ENCODE peak calls at places on chromosome 2, in ten cellular contexts. C is brain microvascular endothelial cell; R is bronchial epithelial cell; Y is cardiac muscle cell; Z is Peyer's patch; N is CD8-positive, alpha-beta T cell; L is A549; T is WTC11; G is neural crest cell; M is adrenal gland. W is an unnamed sample.

GRCh38 chr2:56169521-56169920 is 14.3 kb upstream of the CCDC85A start:
- DNase-seq in C (no peak), R (no peak), Y (no peak), Z (no peak), N (no peak), L (no peak), T (no peak), G (no peak), M (no peak), W (no peak)

GRCh38 chr2:16664052-16664731 is 1.4 kb downstream of the CYRIA start:
- DNase-seq in C (peak; percentile 93), R (peak; percentile 37), Y (peak; percentile 79), Z (peak; percentile 63), N (no peak), L (no peak), T (no peak), G (peak; percentile 21), M (peak; percentile 87), W (no peak)

GRCh38 chr2:191041418-191042161 is 27.6 kb upstream of the STAT1 start:
- DNase-seq in C (peak; percentile 24), R (peak; percentile 79), Y (peak; percentile 33), Z (peak; percentile 62), N (no peak), L (peak; percentile 83), T (peak; percentile 20), G (no peak), M (peak; percentile 55), W (no peak)

GRCh38 chr2:123043458-123043857 is 981.6 kb upstream of the CNTNAP5 start:
- DNase-seq in C (no peak), R (no peak), Y (no peak), Z (no peak), N (no peak), L (no peak), T (no peak), G (no peak), M (no peak), W (no peak)

GRCh38 chr2:217816396-217816869 is 186.4 kb downstream of the TNS1 start:
- DNase-seq in C (no peak), R (no peak), Y (peak; percentile 57), Z (no peak), N (no peak), L (no peak), T (no peak), G (no peak), M (peak; percentile 53), W (no peak)

GRCh38 chr2:208112969-208113368 is 11.4 kb downstream of the CRYGD start:
- DNase-seq in C (no peak), R (peak; percentile 13), Y (no peak), Z (no peak), N (no peak), L (no peak), T (peak; percentile 72), G (no peak), M (no peak), W (peak; percentile 68)

GRCh38 chr2:119181391-119181790 is 22.8 kb upstream of the C1QL2 start:
- DNase-seq in C (no peak), R (no peak), Y (no peak), Z (no peak), N (no peak), L (no peak), T (no peak), G (no peak), M (no peak), W (no peak)

GRCh38 chr2:12010779-12011178 is 264.3 kb downstream of the LPIN1 start:
- DNase-seq in C (no peak), R (no peak), Y (no peak), Z (no peak), N (no peak), L (no peak), T (no peak), G (no peak), M (no peak), W (no peak)

DNA sequence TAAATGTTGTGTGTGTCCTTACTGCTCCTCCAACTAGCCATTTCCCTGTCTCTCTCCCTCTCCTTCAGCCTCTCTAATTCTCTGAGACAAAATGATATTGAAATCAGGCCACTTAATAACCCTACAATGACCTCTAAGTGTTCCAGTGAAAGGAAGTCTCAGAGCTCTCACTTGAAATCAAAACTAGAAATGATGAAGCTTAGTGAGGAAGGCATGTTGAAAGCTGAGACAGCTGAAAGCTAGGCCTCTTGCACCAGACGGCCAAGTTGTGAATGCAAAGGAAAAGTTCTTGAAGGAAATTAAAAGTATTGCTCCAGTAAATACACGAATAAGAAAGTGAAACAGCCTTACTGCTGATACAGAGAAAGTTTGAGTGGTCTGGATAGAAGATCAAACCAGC is 72.9 kb downstream of the PRKCE start:
- DNase-seq in C (no peak), R (no peak), Y (no peak), Z (no peak), N (no peak), L (no peak), T (no peak), G (no peak), M (no peak), W (no peak)
- TF ChIP-seq CTCF in C (no peak), R (no peak), Y (no peak), Z (no peak), N (no peak), L (no peak), T (no peak), G (no peak), M (no peak), W (no peak)

DNA sequence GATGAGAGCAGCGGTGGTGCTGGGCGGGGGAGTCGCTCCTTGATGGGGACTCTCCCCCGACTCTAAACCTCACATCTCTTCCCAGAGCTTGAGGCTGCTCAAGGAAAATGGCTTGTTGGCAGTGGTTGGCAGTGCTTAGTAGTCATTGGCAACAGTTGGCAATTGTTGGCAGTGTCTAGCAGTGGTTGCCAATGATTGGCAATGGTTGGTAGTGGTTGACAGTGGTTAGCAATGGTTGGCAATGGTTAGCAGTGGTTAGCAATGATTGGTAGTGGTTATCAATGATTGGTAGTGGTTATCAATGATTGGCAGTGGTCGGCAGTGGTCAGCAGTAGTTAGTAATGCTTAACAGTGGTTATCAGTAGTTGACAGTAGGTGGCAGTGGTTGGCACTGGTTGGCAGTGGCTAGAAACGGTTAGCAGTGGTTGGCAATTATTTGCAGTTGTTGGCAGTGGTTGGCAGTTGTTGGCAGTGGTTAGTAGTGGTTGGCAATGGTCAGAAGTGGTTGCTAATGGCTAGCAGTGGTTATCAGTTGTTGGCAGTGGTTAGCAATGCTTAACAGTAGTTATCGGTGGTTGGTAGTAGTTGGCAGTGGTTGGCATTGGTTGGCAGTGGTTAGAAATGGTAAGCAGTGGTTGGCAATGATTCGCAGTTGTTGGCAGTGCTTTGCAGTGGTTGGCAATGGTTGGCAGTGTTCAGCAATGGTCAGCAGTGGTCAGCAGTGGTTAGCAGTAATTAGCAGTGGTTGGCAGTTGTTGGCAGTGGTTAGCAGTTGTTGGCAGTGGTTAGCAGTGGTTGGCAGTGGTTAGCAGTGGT is 85.4 kb upstream of the OTOS start:
- DNase-seq in C (no peak), R (peak; percentile 18), Y (no peak), Z (peak; percentile 18), N (no peak), L (no peak), T (no peak), G (no peak), M (no peak), W (no peak)
- TF ChIP-seq CTCF in C (peak; percentile 24), R (peak; percentile 47), Y (no peak), Z (no peak), N (no peak), L (peak; percentile 26), T (no peak), G (no peak), M (no peak), W (peak; percentile 42)

DNA sequence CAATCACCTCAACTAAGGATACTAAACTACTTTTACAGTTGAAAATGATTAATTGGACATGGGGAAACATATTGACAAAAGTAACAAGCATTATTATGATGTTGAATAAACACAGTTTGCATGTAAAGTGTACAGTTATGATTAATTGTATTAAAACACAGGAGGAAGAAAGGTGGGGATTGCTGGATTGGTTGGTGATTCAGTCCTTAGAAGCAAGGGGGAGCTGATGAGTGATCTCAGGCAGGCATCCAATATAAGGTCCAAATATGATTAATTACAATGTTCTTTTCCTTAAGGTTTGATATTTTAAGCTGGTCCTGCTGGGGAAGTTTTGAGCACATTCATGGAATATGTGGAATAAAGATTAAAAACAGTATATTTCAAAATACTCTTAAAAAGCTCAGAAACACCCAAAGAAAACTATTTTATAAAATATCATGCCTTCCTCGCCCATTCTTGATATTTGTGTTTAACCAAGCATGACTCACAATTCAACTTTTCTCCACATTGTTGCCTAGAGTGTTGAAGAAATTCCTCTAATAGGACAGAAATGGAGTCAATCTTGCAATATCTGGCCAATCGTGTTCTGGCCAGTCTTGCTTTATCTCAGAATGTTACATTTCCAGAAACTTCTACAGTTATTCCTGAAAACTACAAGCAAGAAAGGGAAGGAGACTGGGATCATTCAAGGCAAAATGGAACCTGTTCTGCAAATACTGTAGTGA is 268.2 kb downstream of the RPIA start:
- DNase-seq in C (no peak), R (peak; percentile 51), Y (peak; percentile 19), Z (no peak), N (no peak), L (no peak), T (no peak), G (no peak), M (no peak), W (no peak)
- TF ChIP-seq CTCF in C (no peak), R (no peak), Y (peak; percentile 16), Z (no peak), N (no peak), L (no peak), T (no peak), G (no peak), M (no peak), W (peak; percentile 17)

GRCh38 chr2:45651415-45652089 is at the start of gene PRKCE:
- DNase-seq in C (peak; percentile 17), R (no peak), Y (no peak), Z (peak; percentile 80), N (peak; percentile 59), L (peak; percentile 67), T (peak; percentile 51), G (peak; percentile 25), M (peak; percentile 76), W (peak; percentile 56)

GRCh38 chr2:45649855-45650806 is 1.3 kb upstream of the PRKCE start:
- DNase-seq in C (peak; percentile 16), R (peak; percentile 55), Y (peak; percentile 73), Z (peak; percentile 90), N (peak; percentile 58), L (peak; percentile 74), T (peak; percentile 46), G (peak; percentile 48), M (peak; percentile 71), W (peak; percentile 77)

GRCh38 chr2:45650851-45651414 is 542 bp upstream of the PRKCE start:
- DNase-seq in C (peak; percentile 95), R (peak; percentile 86), Y (peak; percentile 99), Z (peak; percentile 98), N (peak; percentile 95), L (peak; percentile 72), T (peak; percentile 82), G (peak; percentile 90), M (peak; percentile 96), W (peak; percentile 86)

GRCh38 chr2:45647986-45648520 is 3.4 kb upstream of the PRKCE start:
- DNase-seq in C (no peak), R (no peak), Y (peak; percentile 10), Z (no peak), N (no peak), L (no peak), T (no peak), G (no peak), M (no peak), W (no peak)

DNA sequence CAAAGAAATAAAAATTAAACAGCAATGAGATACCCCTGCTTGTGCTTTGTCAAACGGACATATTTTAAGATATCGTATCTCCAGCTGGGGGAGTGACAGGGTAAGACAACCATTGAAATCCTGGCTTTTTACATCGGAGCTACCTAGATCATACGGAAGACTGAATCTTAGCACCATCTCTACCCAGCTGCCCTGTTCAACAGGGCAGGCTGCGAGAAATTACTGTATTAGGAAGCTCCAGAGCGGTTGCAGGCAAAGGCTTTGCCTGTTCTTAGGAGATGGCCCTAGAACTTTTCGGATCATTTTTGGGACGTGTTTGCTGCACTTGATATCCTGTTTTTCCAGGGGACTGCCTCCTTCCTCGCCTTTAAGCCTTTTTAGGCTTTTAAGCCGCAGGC is 2.0 kb upstream of the PRKCE start:
- DNase-seq in C (no peak), R (peak; percentile 33), Y (no peak), Z (no peak), N (no peak), L (no peak), T (no peak), G (no peak), M (no peak), W (no peak)
- TF ChIP-seq CTCF in C (no peak), R (no peak), Y (no peak), Z (no peak), N (no peak), L (no peak), T (no peak), G (no peak), M (no peak), W (no peak)